ENCODE peak calls at places on chromosomes 13 and 19, in eight cellular contexts. T is progenitor cell of endocrine pancreas; B is NCI-H1105; A is stomach; Z is right lobe of liver; R is stimulated activated CD8-positive, alpha-beta memory T cell treated with anti-CD3 and anti-CD28 coated beads, Interleukin-15, amount 100 ng/mL, for 1 hour; D is WTC11; O is AG09319. X is an unnamed sample.
A peak's percentile ranks its signal among the peaks of the same experiment; 100 is the strongest.

GRCh38 chr19:18194554-18195238 is 1.7 kb downstream of the MPV17L2 start:
- DNase-seq in T (no peak), B (no peak), A (no peak), Z (no peak), R (no peak), D (peak; percentile 63), O (no peak), X (no peak)

GRCh38 chr19:42411581-42412178 is 15.5 kb downstream of the LIPE start:
- DNase-seq in T (no peak), B (no peak), A (no peak), Z (no peak), R (no peak), D (no peak), O (no peak), X (no peak)

GRCh38 chr19:42634409-42635232 is 39.9 kb upstream of the CEACAM8 start:
- DNase-seq in T (no peak), B (peak; percentile 2), A (peak; percentile 44), Z (no peak), R (peak; percentile 11), D (peak; percentile 64), O (no peak), X (no peak)

GRCh38 chr19:30784850-30785459 is 412.8 kb downstream of the ZNF536 start:
- DNase-seq in T (no peak), B (peak; percentile 38), A (peak; percentile 43), Z (peak; percentile 65), R (peak; percentile 24), D (peak; percentile 84), O (no peak), X (no peak)

GRCh38 chr19:51729781-51730180 is 6.0 kb upstream of the HAS1 start:
- DNase-seq in T (no peak), B (no peak), A (no peak), Z (no peak), R (no peak), D (no peak), O (no peak), X (no peak)

GRCh38 chr19:16016226-16017137 is 59.8 kb upstream of the TPM4 start:
- DNase-seq in T (no peak), B (no peak), A (peak; percentile 22), Z (no peak), R (no peak), D (no peak), O (no peak), X (no peak)

GRCh38 chr13:100811906-100812305 is 137.3 kb upstream of the TMTC4 start:
- DNase-seq in T (no peak), B (no peak), A (no peak), Z (no peak), R (no peak), D (no peak), O (no peak), X (no peak)

GRCh38 chr13:55573565-55573964 is 1567.2 kb upstream of the PRR20A start:
- DNase-seq in T (no peak), B (no peak), A (no peak), Z (no peak), R (no peak), D (no peak), O (no peak), X (no peak)

GRCh38 chr19:18612772-18613588 is at the start of gene TMEM59L:
- DNase-seq in T (no peak), B (no peak), A (no peak), Z (no peak), R (no peak), D (peak; percentile 60), O (no peak), X (no peak)

GRCh38 chr13:79874396-79875360 is 393.7 kb downstream of the NDFIP2 start:
- DNase-seq in T (no peak), B (no peak), A (no peak), Z (no peak), R (no peak), D (no peak), O (no peak), X (no peak)

GRCh38 chr13:51832471-51833152 is 12.4 kb downstream of the TMEM272 start:
- DNase-seq in T (no peak), B (no peak), A (no peak), Z (no peak), R (peak; percentile 35), D (no peak), O (no peak), X (no peak)

GRCh38 chr13:76711515-76712182 is 174.6 kb downstream of the KCTD12 start:
- DNase-seq in T (no peak), B (no peak), A (no peak), Z (no peak), R (no peak), D (no peak), O (peak; percentile 87), X (peak; percentile 91)

GRCh38 chr13:98927954-98928927 is 49.6 kb downstream of the DOCK9 start:
- DNase-seq in T (no peak), B (no peak), A (no peak), Z (no peak), R (no peak), D (no peak), O (peak; percentile 77), X (peak; percentile 70)

GRCh38 chr19:54392078-54392477 is 23.2 kb upstream of the TTYH1 start:
- DNase-seq in T (no peak), B (no peak), A (no peak), Z (no peak), R (no peak), D (no peak), O (no peak), X (no peak)

GRCh38 chr19:2240881-2241760 is 4.5 kb downstream of the SF3A2 start:
- DNase-seq in T (no peak), B (no peak), A (no peak), Z (no peak), R (no peak), D (no peak), O (no peak), X (no peak)

GRCh38 chr19:29529646-29530548 is 4.1 kb downstream of the VSTM2B start:
- DNase-seq in T (no peak), B (no peak), A (no peak), Z (no peak), R (no peak), D (peak; percentile 70), O (no peak), X (no peak)

GRCh38 chr13:46995874-46996273 is 99.0 kb upstream of the HTR2A start:
- DNase-seq in T (no peak), B (no peak), A (no peak), Z (no peak), R (no peak), D (no peak), O (no peak), X (no peak)

GRCh38 chr13:42997381-42997780 is 5.3 kb upstream of the EPSTI1 start:
- DNase-seq in T (no peak), B (no peak), A (no peak), Z (no peak), R (no peak), D (no peak), O (no peak), X (no peak)

GRCh38 chr19:55452381-55453325 is 8.8 kb downstream of the ISOC2 start:
- DNase-seq in T (peak; percentile 45), B (peak; percentile 93), A (peak; percentile 49), Z (no peak), R (no peak), D (peak; percentile 95), O (no peak), X (peak; percentile 25)

GRCh38 chr19:9751449-9751848 is 17.1 kb downstream of the ZNF846 start:
- DNase-seq in T (no peak), B (no peak), A (no peak), Z (no peak), R (no peak), D (no peak), O (no peak), X (no peak)

GRCh38 chr19:48954595-48955307 is at the start of gene BAX:
- DNase-seq in T (peak; percentile 98), B (peak; percentile 99), A (peak; percentile 98), Z (peak; percentile 99), R (peak; percentile 70), D (peak; percentile 99), O (peak; percentile 86), X (peak; percentile 68)

GRCh38 chr19:6935618-6936017 is 48.2 kb downstream of the ADGRE1 start:
- DNase-seq in T (no peak), B (no peak), A (no peak), Z (no peak), R (no peak), D (no peak), O (no peak), X (no peak)

GRCh38 chr19:15456441-15456840 is 6.7 kb upstream of the WIZ start:
- DNase-seq in T (no peak), B (no peak), A (no peak), Z (peak; percentile 75), R (no peak), D (no peak), O (no peak), X (no peak)

X was measured in BJ.